ENCODE peak calls at places on chromosomes 7 and 10, in eight cellular contexts. E is H1, R is Panc1, W is transverse colon, C is prostate gland, Q is upper lobe of left lung, Y is HepG2, P is stomach. X is an unnamed sample. For H3K9me3, the result is how much of the 10 kb centered on the place peaks cover.

GRCh38 chr7:92633211-92633906 is 43.2 kb upstream of the FAM133B start:
- DNase-seq in E (no peak), R (peak), W (no peak), C (peak), Q (peak), Y (peak), P (no peak), X (no peak)

GRCh38 chr7:46525876-46526275 is 604.8 kb upstream of the IGFBP3 start:
- DNase-seq in E (no peak), R (no peak), W (peak), C (no peak), Q (no peak), Y (no peak), P (no peak), X (no peak)

GRCh38 chr7:143519411-143520131 is 41.9 kb downstream of the TAS2R41 start:
- DNase-seq in E (no peak), R (no peak), W (no peak), C (no peak), Q (no peak), Y (no peak), P (no peak), X (no peak)

GRCh38 chr10:100346351-100346764 is 675 bp upstream of the SCD start:
- DNase-seq in E (peak), R (no peak), W (peak), C (peak), Q (peak), Y (peak), P (peak), X (peak)

GRCh38 chr10:100569687-100570517 is 34.2 kb downstream of the HIF1AN start:
- DNase-seq in E (peak), R (no peak), W (no peak), C (no peak), Q (no peak), Y (peak), P (no peak), X (no peak)

GRCh38 chr10:45625879-45626278 is 46.7 kb downstream of the ZFAND4 start:
- DNase-seq in E (no peak), R (no peak), W (no peak), C (no peak), Q (no peak), Y (no peak), P (no peak), X (no peak)

GRCh38 chr7:1696671-1697498 is 26.8 kb downstream of the ELFN1 start:
- DNase-seq in E (peak), R (no peak), W (no peak), C (no peak), Q (peak), Y (no peak), P (no peak), X (peak)

GRCh38 chr10:22690614-22691431 is 23.6 kb downstream of the PIP4K2A start:
- DNase-seq in E (no peak), R (no peak), W (no peak), C (no peak), Q (no peak), Y (no peak), P (no peak), X (no peak)

GRCh38 chr10:111102381-111102973 is 25.6 kb downstream of the ADRA2A start:
- DNase-seq in E (no peak), R (no peak), W (no peak), C (no peak), Q (no peak), Y (no peak), P (no peak), X (no peak)

GRCh38 chr10:102368072-102368471 is 27.4 kb upstream of the NFKB2 start:
- DNase-seq in E (no peak), R (no peak), W (no peak), C (no peak), Q (no peak), Y (no peak), P (no peak), X (no peak)

GRCh38 chr10:103504181-103504783 is 10.8 kb downstream of the NEURL1 start:
- DNase-seq in E (no peak), R (no peak), W (no peak), C (no peak), Q (no peak), Y (peak), P (peak), X (no peak)

GRCh38 chr7:112400141-112400540 is 50.1 kb upstream of the IFRD1 start:
- DNase-seq in E (no peak), R (no peak), W (no peak), C (no peak), Q (no peak), Y (no peak), P (no peak), X (no peak)

GRCh38 chr10:33365871-33366411 is 31.5 kb upstream of the NRP1 start:
- DNase-seq in E (no peak), R (no peak), W (no peak), C (no peak), Q (peak), Y (no peak), P (no peak), X (no peak)

GRCh38 chr7:142868881-142869415 is 14.1 kb downstream of the EPHB6 start:
- DNase-seq in E (peak), R (no peak), W (no peak), C (no peak), Q (no peak), Y (no peak), P (no peak), X (no peak)

GRCh38 chr10:22622242-22622806 is 92.1 kb downstream of the PIP4K2A start:
- DNase-seq in E (no peak), R (no peak), W (no peak), C (no peak), Q (no peak), Y (no peak), P (no peak), X (no peak)

GRCh38 chr7:158740657-158741293 is 36.2 kb upstream of the NCAPG2 start:
- DNase-seq in E (peak), R (no peak), W (no peak), C (peak), Q (no peak), Y (no peak), P (no peak), X (no peak)
- TF ChIP-seq POLR2AphosphoS5 in E (no peak), R (no peak), W (peak), C (peak), Q (no peak), Y (no peak), P (no peak), X (no peak)

DNA sequence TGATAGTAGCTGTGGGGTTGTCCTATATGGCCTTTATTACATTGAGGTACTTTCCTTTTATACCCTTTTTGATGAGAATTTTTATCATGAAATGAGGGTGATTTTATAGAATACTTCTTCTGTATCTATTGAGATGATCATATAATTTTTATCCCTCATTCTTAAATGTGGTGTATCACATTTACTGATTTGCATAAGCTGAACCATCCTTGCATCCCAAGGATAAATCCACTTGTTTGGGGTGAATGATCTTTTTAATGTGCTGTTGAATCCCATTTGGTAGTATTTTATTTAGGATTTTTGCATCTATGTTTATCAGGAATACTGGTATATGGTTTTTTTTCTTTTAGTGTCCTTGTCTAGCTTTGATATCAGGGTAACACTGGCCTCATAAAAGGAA is 84.5 kb upstream of the IL6 start:
- DNase-seq in E (no peak), R (no peak), W (no peak), C (no peak), Q (no peak), Y (no peak), P (no peak), X (no peak)
- H3K9me3 ChIP-seq in E (under half), R (under half), W (under half), C (under half), Q (under half), Y (half or more), P (under half), X (under half)

GRCh38 chr7:38177621-38178003 is 433 bp upstream of the STARD3NL start:
- DNase-seq in E (no peak), R (no peak), W (no peak), C (no peak), Q (no peak), Y (no peak), P (no peak), X (no peak)

GRCh38 chr7:38181111-38181510 is 3.1 kb downstream of the STARD3NL start:
- DNase-seq in E (no peak), R (no peak), W (no peak), C (no peak), Q (no peak), Y (no peak), P (no peak), X (no peak)

GRCh38 chr7:38178695-38179344 is 775 bp downstream of the STARD3NL start:
- DNase-seq in E (no peak), R (no peak), W (no peak), C (no peak), Q (no peak), Y (no peak), P (no peak), X (no peak)

GRCh38 chr7:38178004-38178694 is at the start of gene STARD3NL:
- DNase-seq in E (peak), R (peak), W (peak), C (peak), Q (peak), Y (peak), P (peak), X (peak)

GRCh38 chr7:38179719-38180333 is 1.8 kb downstream of the STARD3NL start:
- DNase-seq in E (no peak), R (no peak), W (no peak), C (peak), Q (no peak), Y (no peak), P (no peak), X (no peak)
- TF ChIP-seq POLR2AphosphoS5 in E (no peak), R (no peak), W (no peak), C (peak), Q (no peak), Y (no peak), P (no peak), X (no peak)

DNA sequence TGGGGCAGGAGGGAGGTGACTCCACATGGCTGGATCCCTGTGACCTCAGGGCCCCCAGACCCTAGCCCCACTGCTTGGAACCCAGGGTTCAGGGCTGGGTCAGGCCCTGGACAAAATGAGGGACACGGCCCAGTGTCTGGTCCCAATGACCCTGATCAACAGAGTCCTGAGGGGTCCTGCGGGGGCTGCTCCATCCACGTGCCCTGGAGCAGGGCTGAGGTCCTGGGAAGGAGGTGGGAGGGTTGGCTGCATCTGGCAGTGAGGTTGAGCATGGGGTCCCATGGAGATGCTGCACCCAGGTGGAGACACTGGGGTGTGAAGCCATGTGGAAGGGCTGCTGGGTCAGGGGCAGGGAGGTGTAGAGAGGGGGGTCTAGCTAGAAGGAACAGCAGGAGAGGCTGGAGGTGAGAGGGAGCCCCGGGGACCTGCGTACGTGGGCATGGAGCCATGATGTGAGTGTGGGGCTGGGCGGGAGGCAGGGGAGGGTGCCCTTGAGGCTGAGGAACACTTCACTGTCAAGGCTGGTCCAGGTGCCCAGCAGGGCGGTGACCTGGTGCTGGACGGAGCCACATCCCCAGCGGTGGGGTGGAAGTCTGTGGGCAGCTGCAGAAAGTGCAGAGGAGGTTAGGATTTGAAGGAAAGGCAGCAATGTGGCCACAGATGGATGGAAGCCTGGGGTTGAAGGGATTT is 604 bp downstream of the SCART1 start:
- DNase-seq in E (no peak), R (no peak), W (no peak), C (no peak), Q (no peak), Y (no peak), P (no peak), X (peak)
- H3K9me3 ChIP-seq in E (half or more), R (under half), W (under half), C (under half), Q (under half), Y (under half), P (under half), X (under half)

GRCh38 chr10:99292159-99292558 is 37.0 kb upstream of the CNNM1 start:
- DNase-seq in E (no peak), R (no peak), W (no peak), C (no peak), Q (peak), Y (no peak), P (no peak), X (no peak)
- TF ChIP-seq POLR2AphosphoS5 in E (no peak), R (no peak), W (peak), C (no peak), Q (no peak), Y (no peak), P (peak), X (no peak)

DNA sequence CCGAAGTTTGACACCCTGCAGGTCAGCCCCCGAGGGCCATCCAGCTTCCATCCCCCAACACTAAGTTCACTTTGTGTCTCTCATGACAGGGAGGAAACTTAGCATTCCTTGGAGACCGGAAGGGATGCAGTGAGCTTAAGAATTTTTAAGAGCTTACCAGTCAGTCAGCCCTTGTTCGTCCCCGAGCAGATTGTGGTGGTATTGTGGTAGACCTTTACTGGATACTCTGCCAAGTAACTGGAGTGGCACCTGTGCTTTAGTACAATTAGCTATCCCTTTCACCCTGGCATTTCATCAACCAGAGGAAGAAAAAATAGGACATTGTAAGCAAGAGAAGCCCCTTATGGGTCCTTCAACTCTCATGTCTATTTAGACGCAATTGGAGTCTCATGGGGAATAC is 74.8 kb downstream of the NSUN6 start:
- DNase-seq in E (no peak), R (no peak), W (no peak), C (no peak), Q (no peak), Y (no peak), P (no peak), X (no peak)
- H3K9me3 ChIP-seq in E (under half), R (under half), W (under half), C (under half), Q (under half), Y (under half), P (under half), X (under half)

DNA sequence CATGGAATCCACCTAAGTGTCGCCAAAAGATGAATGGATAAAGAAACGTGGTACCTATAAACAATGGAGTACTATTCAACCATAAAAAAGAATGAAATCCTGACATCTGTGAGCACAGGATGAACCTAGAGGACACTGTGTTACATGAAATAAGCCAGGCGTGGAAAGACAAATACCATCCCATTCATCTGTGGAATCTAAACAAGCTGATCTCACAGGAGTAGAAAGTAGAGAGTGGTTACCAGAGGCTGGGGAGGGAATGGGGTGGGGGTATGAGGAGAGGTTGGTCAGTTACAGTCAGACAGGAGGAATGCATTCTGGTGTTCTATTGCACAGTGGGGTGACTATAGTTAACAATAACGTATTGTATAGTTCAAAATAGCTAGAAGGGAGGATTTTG is 78.3 kb upstream of the RHEB start:
- DNase-seq in E (no peak), R (peak), W (no peak), C (no peak), Q (no peak), Y (peak), P (no peak), X (no peak)
- TF ChIP-seq POLR2AphosphoS5 in E (no peak), R (no peak), W (peak), C (no peak), Q (no peak), Y (no peak), P (no peak), X (no peak)

DNA sequence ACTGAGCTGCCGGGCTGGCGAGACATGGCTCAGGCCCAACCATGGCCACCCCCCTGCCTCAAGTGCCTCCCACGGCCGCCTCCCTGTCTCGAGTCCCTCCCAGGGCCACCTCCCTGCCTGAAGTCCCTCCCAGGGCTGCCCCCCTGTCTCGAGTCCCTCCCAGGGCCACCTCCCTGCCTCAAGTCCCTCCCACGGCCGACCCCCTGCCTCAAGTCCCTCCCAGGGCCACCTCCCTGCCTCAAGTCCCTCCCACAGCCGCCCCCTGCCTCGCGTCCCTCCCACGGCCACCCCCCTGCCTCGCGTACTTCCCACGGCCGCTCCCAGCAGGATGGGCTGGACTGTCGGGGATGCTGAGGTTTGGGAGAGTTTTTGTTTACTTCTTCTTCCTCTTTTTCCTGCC is 462.5 kb downstream of the PTPRN2 start:
- DNase-seq in E (no peak), R (no peak), W (no peak), C (no peak), Q (no peak), Y (no peak), P (peak), X (peak)
- H3K9me3 ChIP-seq in E (under half), R (under half), W (under half), C (under half), Q (under half), Y (under half), P (under half), X (under half)